ENCODE peak calls at places on chromosomes 2 and 18, in seven cellular contexts. Y is colonic mucosa, B is body of pancreas, K is mammary epithelial cell, S is GM23338, X is fibroblast of lung, U is Peyer's patch. L is an unnamed sample. For H3K4me1, the result is how much of the 10 kb centered on the place peaks cover.

GRCh38 chr2:181685150-181685688 is 4.9 kb upstream of the NEUROD1 start:
- DNase-seq in S (peak), U (no peak), X (peak), K (no peak), B (no peak), Y (no peak), L (no peak)

GRCh38 chr2:31344447-31344846 is 70.1 kb downstream of the XDH start:
- DNase-seq in K (no peak), S (no peak), U (no peak), B (no peak), Y (no peak), X (no peak), L (no peak)

GRCh38 chr2:132373391-132374135 is 43.0 kb upstream of the GPR39 start:
- DNase-seq in K (no peak), X (peak), B (no peak), S (no peak), U (no peak), Y (no peak), L (no peak)

GRCh38 chr2:191198271-191198670 is 46.9 kb upstream of the MYO1B start:
- DNase-seq in X (no peak), Y (no peak), S (no peak), K (no peak), U (no peak), B (no peak), L (no peak)

GRCh38 chr2:50344509-50345106 is 687.3 kb downstream of the NRXN1 start:
- DNase-seq in K (no peak), S (peak), B (no peak), U (no peak), Y (no peak), X (no peak), L (no peak)

GRCh38 chr2:73297151-73297559 is 3.8 kb upstream of the EGR4 start:
- DNase-seq in K (no peak), Y (no peak), X (no peak), U (no peak), S (peak), B (no peak), L (no peak)

GRCh38 chr2:187541086-187542085 is 12.8 kb downstream of the TFPI start:
- DNase-seq in Y (no peak), S (no peak), U (no peak), B (no peak), K (no peak), X (peak), L (no peak)

GRCh38 chr2:147046473-147046872 is 798.4 kb upstream of the ACVR2A start:
- DNase-seq in U (no peak), B (no peak), S (peak), Y (no peak), X (no peak), K (no peak), L (no peak)

GRCh38 chr2:65731476-65731875 is 299.1 kb upstream of the SPRED2 start:
- DNase-seq in Y (no peak), B (no peak), U (no peak), X (no peak), S (peak), K (no peak), L (no peak)

GRCh38 chr2:73031725-73032701 is 39.5 kb downstream of the SFXN5 start:
- DNase-seq in U (peak), K (no peak), Y (peak), S (no peak), X (no peak), B (peak), L (peak)

GRCh38 chr2:34096552-34097171 is 497.6 kb upstream of the FAM98A start:
- DNase-seq in K (peak), S (peak), U (no peak), Y (peak), B (peak), X (peak), L (no peak)

GRCh38 chr2:74576151-74576755 is 21.7 kb downstream of the DOK1 start:
- DNase-seq in U (no peak), X (peak), Y (no peak), B (no peak), K (no peak), S (no peak), L (no peak)
- H3K4me1 ChIP-seq in U (under half), X (under half), Y (under half), B (under half), K (under half), S (under half), L (under half)

GRCh38 chr2:193584001-193584400 is 1389.3 kb upstream of the TMEFF2 start:
- DNase-seq in K (peak), B (no peak), Y (no peak), S (peak), X (peak), U (no peak), L (no peak)
- TF ChIP-seq CTCF in K (peak), B (no peak), Y (no peak), S (peak), X (no peak), U (peak), L (no peak)

GRCh38 chr2:207624170-207625013 is 802 bp downstream of the METTL21A start:
- DNase-seq in U (peak), K (peak), Y (peak), B (peak), X (peak), S (peak), L (peak)
- H3K4me1 ChIP-seq in U (under half), K (under half), Y (under half), B (under half), X (under half), S (under half), L (under half)

DNA sequence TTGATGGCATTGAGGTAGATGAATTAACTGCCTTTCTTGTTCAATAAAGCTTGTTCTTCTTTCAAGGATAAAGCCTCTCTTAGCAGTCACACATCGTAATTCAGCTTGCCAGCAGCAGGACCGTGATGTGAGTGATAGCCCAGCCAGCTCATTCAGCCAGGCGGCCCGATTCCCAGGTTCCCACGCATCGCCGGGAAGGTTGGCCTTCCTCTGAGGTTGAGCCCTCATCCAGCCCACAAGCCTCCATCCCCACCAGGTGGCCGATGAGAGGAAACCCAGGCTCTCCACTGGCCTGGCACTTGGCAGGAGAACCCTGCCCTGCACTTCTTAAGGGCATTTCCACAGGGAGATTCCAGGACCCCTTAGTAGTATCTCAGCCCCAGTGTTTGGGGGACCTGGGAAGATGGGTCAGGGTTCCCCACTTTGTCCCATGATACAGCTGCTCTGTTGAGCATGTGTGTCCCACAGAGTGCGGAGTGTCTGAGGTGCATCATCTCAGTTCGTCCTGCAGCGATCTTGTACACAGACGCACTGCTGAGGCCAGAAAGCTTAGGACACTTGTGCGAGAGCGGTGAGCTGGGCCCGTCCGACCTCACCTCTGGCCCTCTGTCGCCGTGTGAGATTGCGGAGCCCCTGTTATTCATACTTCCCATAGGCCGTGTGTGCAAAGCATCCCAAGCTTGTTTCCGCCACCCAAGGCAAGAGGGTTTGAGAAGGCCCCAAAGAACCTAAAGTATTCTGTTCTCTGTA is 4.9 kb downstream of the AGAP1 start:
- DNase-seq in Y (no peak), K (no peak), B (peak), X (peak), U (no peak), S (peak), L (no peak)
- TF ChIP-seq CTCF in Y (no peak), K (peak), B (peak), X (no peak), U (no peak), S (peak), L (no peak)

GRCh38 chr2:201118957-201119848 is 3.2 kb downstream of the CFLAR start:
- DNase-seq in K (no peak), U (no peak), S (peak), Y (no peak), B (no peak), X (peak), L (no peak)
- H3K4me1 ChIP-seq in K (under half), U (under half), S (under half), Y (under half), B (half or more), X (under half), L (under half)

GRCh38 chr18:40413160-40413559 is 1541.9 kb upstream of the PIK3C3 start:
- DNase-seq in B (no peak), Y (peak), S (peak), K (no peak), X (no peak), U (no peak), L (no peak)
- TF ChIP-seq CTCF in B (no peak), Y (peak), S (peak), K (peak), X (peak), U (peak), L (no peak)

GRCh38 chr2:85704038-85704437 is 9.9 kb downstream of the GNLY start:
- DNase-seq in K (no peak), S (no peak), Y (no peak), U (no peak), X (no peak), B (no peak), L (no peak)

GRCh38 chr2:85702172-85702571 is 8.0 kb downstream of the GNLY start:
- DNase-seq in S (no peak), Y (no peak), U (no peak), X (peak), B (no peak), K (peak), L (no peak)

GRCh38 chr2:85704800-85705679 is 10.9 kb downstream of the GNLY start:
- DNase-seq in S (no peak), U (no peak), B (no peak), X (peak), K (no peak), Y (no peak), L (no peak)

GRCh38 chr2:85705680-85706039 is 11.5 kb downstream of the GNLY start:
- DNase-seq in B (no peak), S (no peak), Y (no peak), X (peak), U (no peak), K (peak), L (no peak)

GRCh38 chr2:85703329-85703728 is 9.2 kb downstream of the GNLY start:
- DNase-seq in S (no peak), Y (no peak), B (no peak), U (no peak), X (no peak), K (no peak), L (no peak)
- H3K4me1 ChIP-seq in S (under half), Y (under half), B (under half), U (under half), X (under half), K (under half), L (under half)

DNA sequence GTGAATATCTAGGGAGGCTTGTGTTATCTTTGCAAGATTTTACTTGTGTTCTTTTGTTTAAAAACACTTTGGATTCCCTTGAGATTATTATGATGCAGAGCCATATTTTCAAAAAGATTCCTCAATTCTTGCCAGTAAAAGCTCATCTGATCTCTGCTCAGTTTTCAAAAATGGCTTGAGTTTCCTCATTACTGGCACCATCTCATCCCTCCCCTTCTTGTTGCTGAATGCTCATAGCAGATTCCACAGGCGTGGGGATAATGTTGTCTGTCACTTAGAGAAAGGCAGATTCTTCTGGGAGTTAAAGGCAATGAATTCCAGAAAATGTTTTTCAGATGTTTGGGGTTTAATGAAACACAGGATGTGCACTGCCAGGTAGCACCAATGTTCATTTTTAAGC is 170.4 kb upstream of the TANK start:
- DNase-seq in K (no peak), Y (no peak), X (no peak), U (no peak), S (no peak), B (no peak), L (no peak)
- TF ChIP-seq CTCF in K (no peak), Y (no peak), X (no peak), U (no peak), S (no peak), B (no peak), L (no peak)